ENCODE peak calls at places on chromosomes 16 and 17, in four cellular contexts. F is activated naive CD4-positive, alpha-beta T cell treated with anti-CD3 and anti-CD28 coated beads, Interleukin-2, amount 10 ng/mL, durations not matched to agents 7 days and 5 days; O is NCI-H2029; T is NCI-H774. A is an unnamed sample.

GRCh38 chr16:19948186-19949104 is 63.8 kb upstream of the GPRC5B start:
- DNase-seq in F (no peak), O (no peak), T (no peak), A (no peak)

GRCh38 chr16:85935957-85936760 is 37.2 kb downstream of the IRF8 start:
- DNase-seq in F (peak; percentile 75), O (no peak), T (no peak), A (no peak)

GRCh38 chr17:43830510-43831145 is 2.3 kb downstream of the MPP3 start:
- DNase-seq in F (no peak), O (no peak), T (no peak), A (no peak)

GRCh38 chr16:57863434-57864160 is 61.3 kb upstream of the KIFC3 start:
- DNase-seq in F (no peak), O (peak; percentile 33), T (peak; percentile 34), A (peak; percentile 72)

GRCh38 chr17:33220031-33220430 is 73.1 kb downstream of the ASIC2 start:
- DNase-seq in F (no peak), O (no peak), T (no peak), A (no peak)

GRCh38 chr16:74936902-74937560 is 47.9 kb downstream of the WDR59 start:
- DNase-seq in F (no peak), O (no peak), T (no peak), A (no peak)

GRCh38 chr17:40922239-40922638 is 15.2 kb downstream of the KRT23 start:
- DNase-seq in F (no peak), O (peak; percentile 11), T (no peak), A (no peak)

GRCh38 chr17:76700627-76701470 is 9.9 kb downstream of the MXRA7 start:
- DNase-seq in F (no peak), O (no peak), T (peak; percentile 11), A (peak; percentile 90)

GRCh38 chr17:47231334-47231733 is 22.2 kb downstream of the MYL4 start:
- DNase-seq in F (no peak), O (no peak), T (no peak), A (no peak)

GRCh38 chr17:41480581-41480980 is 370 bp downstream of the KRT35 start:
- DNase-seq in F (no peak), O (no peak), T (no peak), A (no peak)

GRCh38 chr16:53435066-53435688 is 906 bp downstream of the RBL2 start:
- DNase-seq in F (peak; percentile 77), O (peak; percentile 56), T (peak; percentile 78), A (peak; percentile 84)

GRCh38 chr17:81866440-81867122 is 4.6 kb downstream of the ARHGDIA start:
- DNase-seq in F (no peak), O (no peak), T (no peak), A (no peak)

GRCh38 chr16:8388684-8389083 is 201.6 kb downstream of the TMEM114 start:
- DNase-seq in F (no peak), O (no peak), T (no peak), A (no peak)

GRCh38 chr16:51453296-51453695 is 302.2 kb upstream of the SALL1 start:
- DNase-seq in F (no peak), O (no peak), T (no peak), A (no peak)

GRCh38 chr16:5001571-5001970 is 32.2 kb downstream of the NAGPA start:
- DNase-seq in F (no peak), O (no peak), T (no peak), A (no peak)

GRCh38 chr17:34071891-34072420 is 183.1 kb upstream of the CCL2 start:
- DNase-seq in F (no peak), O (no peak), T (no peak), A (no peak)

GRCh38 chr16:58148099-58148498 is 18.9 kb upstream of the CFAP20 start:
- DNase-seq in F (no peak), O (no peak), T (no peak), A (no peak)

GRCh38 chr17:38451840-38452529 is 23.7 kb downstream of the ARHGAP23 start:
- DNase-seq in F (no peak), O (no peak), T (no peak), A (no peak)

GRCh38 chr16:83714286-83714685 is 93.5 kb upstream of the HSBP1 start:
- DNase-seq in F (no peak), O (peak; percentile 24), T (no peak), A (peak; percentile 34)

GRCh38 chr17:42760652-42761581 is at the start of gene RAMP2:
- DNase-seq in F (peak; percentile 38), O (no peak), T (peak; percentile 10), A (no peak)

GRCh38 chr17:53454337-53454736 is 368.4 kb upstream of the KIF2B start:
- DNase-seq in F (no peak), O (no peak), T (no peak), A (no peak)

GRCh38 chr16:20868890-20869289 is 31.3 kb downstream of the DCUN1D3 start:
- DNase-seq in F (no peak), O (peak; percentile 7), T (no peak), A (no peak)

GRCh38 chr17:80101946-80102706 is 745 bp downstream of the GAA start:
- DNase-seq in F (no peak), O (no peak), T (no peak), A (no peak)

GRCh38 chr16:69187387-69187890 is 475 bp downstream of the SNTB2 start:
- DNase-seq in F (peak; percentile 63), O (no peak), T (no peak), A (no peak)